ENCODE peak calls at places on chromosomes 16 and 17, in ten cellular contexts. L is A549, K is suprapubic skin, E is IMR-90, V is esophagus squamous epithelium, O is transverse colon, I is adrenal gland, R is uterus, W is body of pancreas, C is gastrocnemius medialis. M is an unnamed sample.

GRCh38 chr17:933168-934083 is 46.1 kb downstream of the NXN start:
- DNase-seq in K (no peak), I (peak), O (no peak), W (peak), L (peak), V (no peak), R (peak), C (no peak), E (peak), M (no peak)

GRCh38 chr16:63553980-63554379 is 1517.7 kb upstream of the CDH8 start:
- DNase-seq in K (no peak), C (no peak), R (no peak), O (no peak), E (no peak), L (no peak), V (no peak), W (no peak), I (no peak), M (no peak)

GRCh38 chr16:65604771-65605170 is 482.9 kb upstream of the CDH11 start:
- DNase-seq in K (no peak), W (no peak), V (no peak), I (no peak), C (no peak), O (no peak), E (no peak), L (no peak), R (no peak), M (no peak)

GRCh38 chr17:35849469-35850348 is 19.0 kb downstream of the HEATR9 start:
- DNase-seq in C (no peak), E (peak), R (peak), I (peak), W (peak), V (no peak), O (peak), K (no peak), L (peak), M (no peak)

GRCh38 chr16:15617901-15618300 is 25.1 kb downstream of the MARF1 start:
- DNase-seq in K (no peak), C (no peak), L (no peak), I (no peak), E (no peak), R (no peak), W (no peak), V (no peak), O (no peak), M (no peak)

GRCh38 chr16:11224894-11225676 is 30.9 kb downstream of the SOCS1 start:
- DNase-seq in O (peak), W (no peak), I (peak), L (no peak), V (peak), C (no peak), R (no peak), E (peak), K (no peak), M (no peak)

GRCh38 chr16:27402964-27403600 is 1.1 kb downstream of the IL21R start:
- DNase-seq in O (no peak), L (no peak), E (no peak), I (no peak), C (no peak), V (no peak), W (no peak), R (no peak), K (no peak), M (no peak)

GRCh38 chr17:27423651-27424050 is 32.6 kb upstream of the KSR1 start:
- DNase-seq in O (no peak), V (no peak), C (no peak), E (peak), W (no peak), K (no peak), L (no peak), I (no peak), R (no peak), M (no peak)

GRCh38 chr17:15278381-15278780 is 13.3 kb upstream of the PMP22 start:
- DNase-seq in I (no peak), L (no peak), O (no peak), C (no peak), R (no peak), K (no peak), W (no peak), E (no peak), V (no peak), M (no peak)

GRCh38 chr16:88719267-88719932 is 13.1 kb downstream of the CTU2 start:
- DNase-seq in R (no peak), V (no peak), W (no peak), I (no peak), E (no peak), L (no peak), K (no peak), C (no peak), O (peak), M (no peak)

GRCh38 chr17:32634167-32634566 is 147.4 kb downstream of the CDK5R1 start:
- DNase-seq in C (no peak), W (no peak), K (no peak), O (no peak), L (no peak), I (no peak), E (no peak), V (no peak), R (no peak), M (no peak)

GRCh38 chr17:40637931-40638330 is 9.7 kb downstream of the SMARCE1 start:
- DNase-seq in O (no peak), L (no peak), C (no peak), V (no peak), W (no peak), E (no peak), I (no peak), K (no peak), R (no peak), M (no peak)

GRCh38 chr17:44216674-44217073 is 2.8 kb downstream of the UBTF start:
- DNase-seq in V (no peak), O (no peak), L (no peak), E (no peak), W (no peak), R (no peak), C (no peak), I (no peak), K (no peak), M (no peak)

GRCh38 chr16:76441886-76442285 is 164.7 kb downstream of the CNTNAP4 start:
- DNase-seq in L (no peak), R (no peak), E (no peak), K (no peak), W (no peak), C (no peak), O (no peak), V (no peak), I (no peak), M (no peak)

GRCh38 chr16:77212736-77213541 is 13.7 kb downstream of the SYCE1L start:
- DNase-seq in E (no peak), R (peak), K (peak), I (peak), L (peak), O (peak), C (no peak), W (peak), V (no peak), M (peak)

GRCh38 chr16:51698647-51699046 is 547.6 kb upstream of the SALL1 start:
- DNase-seq in W (no peak), O (no peak), L (no peak), R (no peak), C (no peak), V (no peak), E (no peak), K (no peak), I (no peak), M (no peak)

GRCh38 chr16:86823125-86823524 is 244.8 kb downstream of the FOXL1 start:
- DNase-seq in W (no peak), K (no peak), E (no peak), C (no peak), V (no peak), O (no peak), L (no peak), R (no peak), I (no peak), M (no peak)

GRCh38 chr16:81517150-81517499 is 72.5 kb downstream of the CMIP start:
- DNase-seq in V (no peak), W (no peak), L (no peak), E (no peak), O (no peak), I (no peak), C (no peak), K (no peak), R (no peak), M (no peak)

GRCh38 chr17:909642-910323 is 69.8 kb downstream of the NXN start:
- DNase-seq in C (peak), I (no peak), O (no peak), R (peak), K (peak), W (no peak), V (no peak), L (no peak), E (no peak), M (no peak)

GRCh38 chr16:30892670-30893069 is 1.2 kb downstream of the BCL7C start:
- DNase-seq in W (no peak), C (no peak), E (no peak), I (no peak), V (no peak), L (no peak), K (no peak), R (no peak), O (no peak), M (no peak)

GRCh38 chr17:38853292-38854219 is at the start of gene RPL23:
- DNase-seq in O (peak), K (peak), I (peak), W (peak), L (peak), R (peak), E (peak), C (peak), V (peak), M (peak)

GRCh38 chr17:78359216-78359935 is 501 bp downstream of the SOCS3 start:
- DNase-seq in R (no peak), W (peak), I (peak), C (no peak), V (no peak), E (no peak), O (no peak), L (peak), K (peak), M (peak)

GRCh38 chr16:2964416-2965223 is 545 bp downstream of the KREMEN2 start:
- DNase-seq in O (peak), W (no peak), E (no peak), L (peak), V (no peak), I (no peak), C (no peak), K (peak), R (no peak), M (peak)

GRCh38 chr17:13154403-13154802 is 136.6 kb upstream of the ELAC2 start:
- DNase-seq in O (no peak), R (no peak), L (no peak), V (no peak), W (no peak), E (peak), I (no peak), K (no peak), C (no peak), M (no peak)
- TF ChIP-seq CTCF in O (no peak), R (no peak), L (no peak), V (no peak), W (no peak), E (no peak), I (no peak), K (no peak), C (no peak), M (no peak)

DNA sequence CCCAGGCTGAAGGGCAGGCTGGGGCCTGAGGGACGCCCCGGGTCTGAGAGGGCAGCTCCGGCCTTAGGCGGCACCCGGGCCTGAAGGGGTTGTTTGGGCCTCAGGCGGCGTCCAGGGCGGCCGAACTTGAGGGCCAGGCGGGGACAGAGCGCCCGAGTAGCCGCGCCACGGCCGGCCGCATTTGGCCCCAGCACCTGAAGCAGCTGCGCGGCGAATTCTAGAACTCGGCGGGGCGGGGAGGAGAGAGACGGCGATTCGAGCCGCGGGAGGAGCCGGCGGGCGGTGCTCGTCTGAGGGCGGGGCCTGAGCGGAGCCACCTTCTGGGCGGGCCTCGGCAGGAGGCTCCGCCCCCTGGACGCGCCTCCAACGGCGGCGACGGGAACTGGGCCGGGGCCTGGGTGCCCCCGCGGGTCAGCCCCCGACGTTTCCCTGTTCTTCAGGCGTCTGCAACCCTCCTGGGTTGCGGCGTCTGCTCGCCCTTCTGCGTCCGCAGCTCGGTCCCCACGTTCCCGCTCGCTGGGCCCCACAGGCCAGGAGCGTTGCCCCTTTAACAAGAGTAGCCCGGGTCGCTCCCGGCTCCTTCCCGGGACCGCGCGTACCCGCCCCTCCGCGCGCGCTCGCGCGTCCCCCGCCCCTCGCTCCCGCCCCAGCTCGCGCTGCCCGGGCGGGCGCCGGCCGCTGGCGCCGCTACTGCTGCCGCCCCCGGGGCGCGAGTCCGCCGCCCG is at the start of the genes INCA1 and KIF1C:
- DNase-seq in O (peak), E (peak), V (peak), C (peak), K (peak), R (peak), L (peak), I (peak), W (peak), M (peak)
- TF ChIP-seq POLR2A in O (peak), E (no peak), V (no peak), C (peak), K (no peak), R (peak), L (peak), I (peak), W (peak), M (no peak)

DNA sequence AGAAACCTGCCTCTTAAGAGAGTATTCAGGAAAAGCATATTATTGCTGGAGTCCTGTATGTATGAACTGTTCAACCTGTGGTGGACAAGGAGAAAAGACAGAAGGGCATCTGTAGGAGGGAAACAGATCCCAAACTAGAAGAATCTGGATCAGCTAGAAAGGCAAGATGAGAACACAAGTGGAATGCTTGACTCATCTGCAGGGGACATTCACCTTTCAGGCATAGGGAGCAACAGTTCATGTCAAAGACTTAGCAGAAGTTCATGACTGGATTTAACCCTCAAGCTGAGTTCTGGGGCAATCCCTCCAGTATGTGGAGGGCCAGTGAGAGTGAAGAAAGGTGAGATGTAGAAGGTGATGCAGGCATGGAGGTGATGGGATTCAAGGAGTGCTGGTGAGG is 135.9 kb upstream of the DYNLRB2 start:
- DNase-seq in I (no peak), O (no peak), R (no peak), E (no peak), K (no peak), V (no peak), L (no peak), C (no peak), W (no peak), M (no peak)
- H3K4me3 ChIP-seq in I (no peak), O (no peak), R (no peak), E (no peak), K (no peak), V (no peak), L (no peak), C (no peak), W (no peak), M (no peak)

DNA sequence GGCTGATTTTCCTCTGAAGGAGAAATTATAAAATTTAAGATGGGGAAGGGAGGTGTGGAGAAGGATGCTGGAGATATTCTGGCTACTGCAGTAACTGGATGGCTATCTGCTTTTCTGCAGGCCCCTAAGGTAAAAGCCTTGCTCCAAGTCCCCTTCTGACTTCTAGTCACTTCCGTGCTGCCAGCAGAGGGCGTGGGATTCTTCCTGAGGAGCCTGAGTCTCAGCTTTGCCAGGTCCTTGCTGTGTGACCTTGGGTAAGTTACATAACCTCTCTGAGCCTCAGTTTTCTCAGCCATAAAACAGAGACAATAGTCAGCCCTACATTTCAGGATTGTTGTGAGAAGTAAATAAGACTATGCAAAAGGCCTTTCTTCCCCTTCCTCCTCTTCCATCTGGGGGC is 24.3 kb upstream of the TMEM220 start:
- DNase-seq in I (peak), O (peak), K (no peak), W (peak), R (no peak), V (no peak), C (no peak), E (peak), L (peak), M (no peak)
- TF ChIP-seq CTCF in I (peak), O (peak), K (no peak), W (peak), R (no peak), V (no peak), C (no peak), E (peak), L (peak), M (no peak)

GRCh38 chr17:17836818-17837379 is at the start of gene SREBF1:
- DNase-seq in I (peak), C (peak), K (no peak), E (peak), V (no peak), L (peak), W (peak), O (peak), R (no peak), M (no peak)
- TF ChIP-seq POLR2A in I (no peak), C (no peak), K (no peak), E (peak), V (no peak), L (peak), W (no peak), O (no peak), R (no peak), M (no peak)

M was measured in lower leg skin.